ENCODE peak calls at places on chromosomes 3 and 15, in nine cellular contexts. One of them, this sample, is unnamed.
A peak's percentile ranks its signal among the peaks of the same experiment; 100 is the strongest.

GRCh38 chr3:14371573-14372474 is 30.6 kb upstream of the SLC6A6 start:
- DNase-seq in GM12891: peak; percentile 53
- DNase-seq in RPMI7951: peak; percentile 91
- DNase-seq in Kasumi-1: peak; percentile 52
- DNase-seq in activated T-cell treated with anti-CD3 and anti-CD28 coated beads, Interleukin-2, amount 50 U/mL, for 72 hours: peak; percentile 17
- DNase-seq in naive thymus-derived CD4-positive, alpha-beta T cell: no peak
- DNase-seq in suprapubic skin: no peak
- DNase-seq in stimulated activated CD4-positive, alpha-beta T cell treated with anti-CD3 and anti-CD28 coated beads, Interleukin-15, amount 100 ng/mL, for 24 hours: no peak
- DNase-seq in cardiac fibroblast: peak; percentile 58
- DNase-seq in this sample: peak; percentile 33

GRCh38 chr3:10443791-10444429 is 61.5 kb downstream of the ATP2B2 start:
- DNase-seq in GM12891: no peak
- DNase-seq in RPMI7951: no peak
- DNase-seq in Kasumi-1: no peak
- DNase-seq in activated T-cell treated with anti-CD3 and anti-CD28 coated beads, Interleukin-2, amount 50 U/mL, for 72 hours: no peak
- DNase-seq in naive thymus-derived CD4-positive, alpha-beta T cell: no peak
- DNase-seq in suprapubic skin: no peak
- DNase-seq in stimulated activated CD4-positive, alpha-beta T cell treated with anti-CD3 and anti-CD28 coated beads, Interleukin-15, amount 100 ng/mL, for 24 hours: no peak
- DNase-seq in cardiac fibroblast: no peak
- DNase-seq in this sample: no peak

GRCh38 chr15:27091270-27091940 is 120.4 kb downstream of the GABRG3 start:
- DNase-seq in GM12891: no peak
- DNase-seq in RPMI7951: peak; percentile 2
- DNase-seq in Kasumi-1: no peak
- DNase-seq in activated T-cell treated with anti-CD3 and anti-CD28 coated beads, Interleukin-2, amount 50 U/mL, for 72 hours: no peak
- DNase-seq in naive thymus-derived CD4-positive, alpha-beta T cell: no peak
- DNase-seq in suprapubic skin: no peak
- DNase-seq in stimulated activated CD4-positive, alpha-beta T cell treated with anti-CD3 and anti-CD28 coated beads, Interleukin-15, amount 100 ng/mL, for 24 hours: no peak
- DNase-seq in cardiac fibroblast: peak; percentile 16
- DNase-seq in this sample: no peak

GRCh38 chr3:87350367-87351199 is 74.2 kb upstream of the POU1F1 start:
- DNase-seq in GM12891: peak; percentile 11
- DNase-seq in RPMI7951: peak; percentile 64
- DNase-seq in Kasumi-1: peak; percentile 83
- DNase-seq in activated T-cell treated with anti-CD3 and anti-CD28 coated beads, Interleukin-2, amount 50 U/mL, for 72 hours: peak; percentile 21
- DNase-seq in naive thymus-derived CD4-positive, alpha-beta T cell: peak; percentile 66
- DNase-seq in suprapubic skin: no peak
- DNase-seq in stimulated activated CD4-positive, alpha-beta T cell treated with anti-CD3 and anti-CD28 coated beads, Interleukin-15, amount 100 ng/mL, for 24 hours: no peak
- DNase-seq in cardiac fibroblast: peak; percentile 65
- DNase-seq in this sample: no peak

GRCh38 chr3:53109822-53110771 is 20.1 kb downstream of the RFT1 start:
- DNase-seq in GM12891: no peak
- DNase-seq in RPMI7951: peak; percentile 72
- DNase-seq in Kasumi-1: peak; percentile 92
- DNase-seq in activated T-cell treated with anti-CD3 and anti-CD28 coated beads, Interleukin-2, amount 50 U/mL, for 72 hours: peak; percentile 63
- DNase-seq in naive thymus-derived CD4-positive, alpha-beta T cell: peak; percentile 49
- DNase-seq in suprapubic skin: no peak
- DNase-seq in stimulated activated CD4-positive, alpha-beta T cell treated with anti-CD3 and anti-CD28 coated beads, Interleukin-15, amount 100 ng/mL, for 24 hours: peak; percentile 63
- DNase-seq in cardiac fibroblast: peak; percentile 92
- DNase-seq in this sample: no peak

GRCh38 chr3:45607790-45608189 is 13.2 kb downstream of the LIMD1 start:
- DNase-seq in GM12891: no peak
- DNase-seq in RPMI7951: peak; percentile 83
- DNase-seq in Kasumi-1: no peak
- DNase-seq in activated T-cell treated with anti-CD3 and anti-CD28 coated beads, Interleukin-2, amount 50 U/mL, for 72 hours: no peak
- DNase-seq in naive thymus-derived CD4-positive, alpha-beta T cell: no peak
- DNase-seq in suprapubic skin: no peak
- DNase-seq in stimulated activated CD4-positive, alpha-beta T cell treated with anti-CD3 and anti-CD28 coated beads, Interleukin-15, amount 100 ng/mL, for 24 hours: no peak
- DNase-seq in cardiac fibroblast: peak; percentile 53
- DNase-seq in this sample: no peak

GRCh38 chr15:101159096-101159935 is 92.5 kb downstream of the CHSY1 start:
- DNase-seq in GM12891: no peak
- DNase-seq in RPMI7951: no peak
- DNase-seq in Kasumi-1: no peak
- DNase-seq in activated T-cell treated with anti-CD3 and anti-CD28 coated beads, Interleukin-2, amount 50 U/mL, for 72 hours: peak; percentile 46
- DNase-seq in naive thymus-derived CD4-positive, alpha-beta T cell: no peak
- DNase-seq in suprapubic skin: no peak
- DNase-seq in stimulated activated CD4-positive, alpha-beta T cell treated with anti-CD3 and anti-CD28 coated beads, Interleukin-15, amount 100 ng/mL, for 24 hours: peak; percentile 56
- DNase-seq in cardiac fibroblast: no peak
- DNase-seq in this sample: no peak

GRCh38 chr3:120601554-120601953 is 5.4 kb downstream of the NDUFB4 start:
- DNase-seq in GM12891: no peak
- DNase-seq in RPMI7951: no peak
- DNase-seq in Kasumi-1: no peak
- DNase-seq in activated T-cell treated with anti-CD3 and anti-CD28 coated beads, Interleukin-2, amount 50 U/mL, for 72 hours: no peak
- DNase-seq in naive thymus-derived CD4-positive, alpha-beta T cell: no peak
- DNase-seq in suprapubic skin: no peak
- DNase-seq in stimulated activated CD4-positive, alpha-beta T cell treated with anti-CD3 and anti-CD28 coated beads, Interleukin-15, amount 100 ng/mL, for 24 hours: no peak
- DNase-seq in cardiac fibroblast: no peak
- DNase-seq in this sample: no peak

GRCh38 chr3:129490273-129490675 is 38.2 kb upstream of the RHO start:
- DNase-seq in GM12891: peak; percentile 70
- DNase-seq in RPMI7951: peak; percentile 84
- DNase-seq in Kasumi-1: peak; percentile 91
- DNase-seq in activated T-cell treated with anti-CD3 and anti-CD28 coated beads, Interleukin-2, amount 50 U/mL, for 72 hours: peak; percentile 43
- DNase-seq in naive thymus-derived CD4-positive, alpha-beta T cell: peak; percentile 56
- DNase-seq in suprapubic skin: peak; percentile 83
- DNase-seq in stimulated activated CD4-positive, alpha-beta T cell treated with anti-CD3 and anti-CD28 coated beads, Interleukin-15, amount 100 ng/mL, for 24 hours: peak; percentile 63
- DNase-seq in cardiac fibroblast: peak; percentile 96
- DNase-seq in this sample: peak; percentile 95

GRCh38 chr15:52006702-52007340 is 12.2 kb upstream of the MAPK6 start:
- DNase-seq in GM12891: no peak
- DNase-seq in RPMI7951: no peak
- DNase-seq in Kasumi-1: no peak
- DNase-seq in activated T-cell treated with anti-CD3 and anti-CD28 coated beads, Interleukin-2, amount 50 U/mL, for 72 hours: no peak
- DNase-seq in naive thymus-derived CD4-positive, alpha-beta T cell: no peak
- DNase-seq in suprapubic skin: no peak
- DNase-seq in stimulated activated CD4-positive, alpha-beta T cell treated with anti-CD3 and anti-CD28 coated beads, Interleukin-15, amount 100 ng/mL, for 24 hours: no peak
- DNase-seq in cardiac fibroblast: no peak
- DNase-seq in this sample: no peak

GRCh38 chr3:148079370-148079769 is 618.3 kb upstream of the AGTR1 start:
- DNase-seq in GM12891: no peak
- DNase-seq in RPMI7951: peak; percentile 61
- DNase-seq in Kasumi-1: no peak
- DNase-seq in activated T-cell treated with anti-CD3 and anti-CD28 coated beads, Interleukin-2, amount 50 U/mL, for 72 hours: no peak
- DNase-seq in naive thymus-derived CD4-positive, alpha-beta T cell: no peak
- DNase-seq in suprapubic skin: no peak
- DNase-seq in stimulated activated CD4-positive, alpha-beta T cell treated with anti-CD3 and anti-CD28 coated beads, Interleukin-15, amount 100 ng/mL, for 24 hours: no peak
- DNase-seq in cardiac fibroblast: peak; percentile 10
- DNase-seq in this sample: no peak

GRCh38 chr15:40501487-40501886 is 30.7 kb downstream of the CHST14 start:
- DNase-seq in GM12891: no peak
- DNase-seq in RPMI7951: peak; percentile 22
- DNase-seq in Kasumi-1: no peak
- DNase-seq in activated T-cell treated with anti-CD3 and anti-CD28 coated beads, Interleukin-2, amount 50 U/mL, for 72 hours: no peak
- DNase-seq in naive thymus-derived CD4-positive, alpha-beta T cell: no peak
- DNase-seq in suprapubic skin: no peak
- DNase-seq in stimulated activated CD4-positive, alpha-beta T cell treated with anti-CD3 and anti-CD28 coated beads, Interleukin-15, amount 100 ng/mL, for 24 hours: no peak
- DNase-seq in cardiac fibroblast: no peak
- DNase-seq in this sample: no peak

GRCh38 chr3:48503406-48504050 is 446 bp downstream of the SHISA5 start:
- DNase-seq in GM12891: no peak
- DNase-seq in RPMI7951: peak; percentile 31
- DNase-seq in Kasumi-1: no peak
- DNase-seq in activated T-cell treated with anti-CD3 and anti-CD28 coated beads, Interleukin-2, amount 50 U/mL, for 72 hours: no peak
- DNase-seq in naive thymus-derived CD4-positive, alpha-beta T cell: no peak
- DNase-seq in suprapubic skin: no peak
- DNase-seq in stimulated activated CD4-positive, alpha-beta T cell treated with anti-CD3 and anti-CD28 coated beads, Interleukin-15, amount 100 ng/mL, for 24 hours: no peak
- DNase-seq in cardiac fibroblast: peak; percentile 59
- DNase-seq in this sample: no peak

GRCh38 chr3:188518416-188518815 is 364.5 kb downstream of the LPP start:
- DNase-seq in GM12891: no peak
- DNase-seq in RPMI7951: no peak
- DNase-seq in Kasumi-1: no peak
- DNase-seq in activated T-cell treated with anti-CD3 and anti-CD28 coated beads, Interleukin-2, amount 50 U/mL, for 72 hours: no peak
- DNase-seq in naive thymus-derived CD4-positive, alpha-beta T cell: no peak
- DNase-seq in suprapubic skin: no peak
- DNase-seq in stimulated activated CD4-positive, alpha-beta T cell treated with anti-CD3 and anti-CD28 coated beads, Interleukin-15, amount 100 ng/mL, for 24 hours: no peak
- DNase-seq in cardiac fibroblast: no peak
- DNase-seq in this sample: peak; percentile 79

GRCh38 chr3:195892105-195892354 is 16.3 kb downstream of the TNK2 start:
- DNase-seq in GM12891: no peak
- DNase-seq in RPMI7951: no peak
- DNase-seq in Kasumi-1: no peak
- DNase-seq in activated T-cell treated with anti-CD3 and anti-CD28 coated beads, Interleukin-2, amount 50 U/mL, for 72 hours: no peak
- DNase-seq in naive thymus-derived CD4-positive, alpha-beta T cell: no peak
- DNase-seq in suprapubic skin: no peak
- DNase-seq in stimulated activated CD4-positive, alpha-beta T cell treated with anti-CD3 and anti-CD28 coated beads, Interleukin-15, amount 100 ng/mL, for 24 hours: no peak
- DNase-seq in cardiac fibroblast: no peak
- DNase-seq in this sample: no peak

GRCh38 chr3:143311096-143311495 is 191.5 kb downstream of the CHST2 start:
- DNase-seq in GM12891: no peak
- DNase-seq in RPMI7951: peak; percentile 67
- DNase-seq in Kasumi-1: no peak
- DNase-seq in activated T-cell treated with anti-CD3 and anti-CD28 coated beads, Interleukin-2, amount 50 U/mL, for 72 hours: no peak
- DNase-seq in naive thymus-derived CD4-positive, alpha-beta T cell: no peak
- DNase-seq in suprapubic skin: no peak
- DNase-seq in stimulated activated CD4-positive, alpha-beta T cell treated with anti-CD3 and anti-CD28 coated beads, Interleukin-15, amount 100 ng/mL, for 24 hours: no peak
- DNase-seq in cardiac fibroblast: no peak
- DNase-seq in this sample: no peak

GRCh38 chr3:111729087-111729846 is 129.8 kb upstream of the PHLDB2 start:
- DNase-seq in GM12891: no peak
- DNase-seq in RPMI7951: peak; percentile 99
- DNase-seq in Kasumi-1: no peak
- DNase-seq in activated T-cell treated with anti-CD3 and anti-CD28 coated beads, Interleukin-2, amount 50 U/mL, for 72 hours: no peak
- DNase-seq in naive thymus-derived CD4-positive, alpha-beta T cell: no peak
- DNase-seq in suprapubic skin: no peak
- DNase-seq in stimulated activated CD4-positive, alpha-beta T cell treated with anti-CD3 and anti-CD28 coated beads, Interleukin-15, amount 100 ng/mL, for 24 hours: no peak
- DNase-seq in cardiac fibroblast: peak; percentile 75
- DNase-seq in this sample: no peak

GRCh38 chr15:96314508-96314907 is 16.0 kb upstream of the NR2F2 start:
- DNase-seq in GM12891: no peak
- DNase-seq in RPMI7951: no peak
- DNase-seq in Kasumi-1: no peak
- DNase-seq in activated T-cell treated with anti-CD3 and anti-CD28 coated beads, Interleukin-2, amount 50 U/mL, for 72 hours: no peak
- DNase-seq in naive thymus-derived CD4-positive, alpha-beta T cell: no peak
- DNase-seq in suprapubic skin: no peak
- DNase-seq in stimulated activated CD4-positive, alpha-beta T cell treated with anti-CD3 and anti-CD28 coated beads, Interleukin-15, amount 100 ng/mL, for 24 hours: no peak
- DNase-seq in cardiac fibroblast: no peak
- DNase-seq in this sample: no peak

GRCh38 chr15:80059786-80060489 is 462 bp downstream of the ZFAND6 start:
- DNase-seq in GM12891: peak; percentile 59
- DNase-seq in RPMI7951: peak; percentile 68
- DNase-seq in Kasumi-1: peak; percentile 58
- DNase-seq in activated T-cell treated with anti-CD3 and anti-CD28 coated beads, Interleukin-2, amount 50 U/mL, for 72 hours: peak; percentile 82
- DNase-seq in naive thymus-derived CD4-positive, alpha-beta T cell: peak; percentile 61
- DNase-seq in suprapubic skin: peak; percentile 83
- DNase-seq in stimulated activated CD4-positive, alpha-beta T cell treated with anti-CD3 and anti-CD28 coated beads, Interleukin-15, amount 100 ng/mL, for 24 hours: peak; percentile 69
- DNase-seq in cardiac fibroblast: peak; percentile 17
- DNase-seq in this sample: no peak

GRCh38 chr15:41783272-41783660 is 9.0 kb downstream of the MAPKBP1 start:
- DNase-seq in GM12891: no peak
- DNase-seq in RPMI7951: no peak
- DNase-seq in Kasumi-1: no peak
- DNase-seq in activated T-cell treated with anti-CD3 and anti-CD28 coated beads, Interleukin-2, amount 50 U/mL, for 72 hours: no peak
- DNase-seq in naive thymus-derived CD4-positive, alpha-beta T cell: no peak
- DNase-seq in suprapubic skin: no peak
- DNase-seq in stimulated activated CD4-positive, alpha-beta T cell treated with anti-CD3 and anti-CD28 coated beads, Interleukin-15, amount 100 ng/mL, for 24 hours: no peak
- DNase-seq in cardiac fibroblast: no peak
- DNase-seq in this sample: no peak

GRCh38 chr3:71061037-71061436 is 522.5 kb downstream of the FOXP1 start:
- DNase-seq in GM12891: no peak
- DNase-seq in RPMI7951: no peak
- DNase-seq in Kasumi-1: no peak
- DNase-seq in activated T-cell treated with anti-CD3 and anti-CD28 coated beads, Interleukin-2, amount 50 U/mL, for 72 hours: no peak
- DNase-seq in naive thymus-derived CD4-positive, alpha-beta T cell: no peak
- DNase-seq in suprapubic skin: no peak
- DNase-seq in stimulated activated CD4-positive, alpha-beta T cell treated with anti-CD3 and anti-CD28 coated beads, Interleukin-15, amount 100 ng/mL, for 24 hours: no peak
- DNase-seq in cardiac fibroblast: no peak
- DNase-seq in this sample: no peak

GRCh38 chr3:119562307-119562961 is 3.0 kb upstream of the CD80 start:
- DNase-seq in GM12891: no peak
- DNase-seq in RPMI7951: no peak
- DNase-seq in Kasumi-1: peak; percentile 60
- DNase-seq in activated T-cell treated with anti-CD3 and anti-CD28 coated beads, Interleukin-2, amount 50 U/mL, for 72 hours: peak; percentile 75
- DNase-seq in naive thymus-derived CD4-positive, alpha-beta T cell: no peak
- DNase-seq in suprapubic skin: no peak
- DNase-seq in stimulated activated CD4-positive, alpha-beta T cell treated with anti-CD3 and anti-CD28 coated beads, Interleukin-15, amount 100 ng/mL, for 24 hours: peak; percentile 41
- DNase-seq in cardiac fibroblast: no peak
- DNase-seq in this sample: no peak

GRCh38 chr15:79154491-79155182 is 64.1 kb upstream of the RASGRF1 start:
- DNase-seq in GM12891: no peak
- DNase-seq in RPMI7951: no peak
- DNase-seq in Kasumi-1: no peak
- DNase-seq in activated T-cell treated with anti-CD3 and anti-CD28 coated beads, Interleukin-2, amount 50 U/mL, for 72 hours: no peak
- DNase-seq in naive thymus-derived CD4-positive, alpha-beta T cell: no peak
- DNase-seq in suprapubic skin: no peak
- DNase-seq in stimulated activated CD4-positive, alpha-beta T cell treated with anti-CD3 and anti-CD28 coated beads, Interleukin-15, amount 100 ng/mL, for 24 hours: no peak
- DNase-seq in cardiac fibroblast: no peak
- DNase-seq in this sample: peak; percentile 15

GRCh38 chr3:75737831-75738493 is 47.4 kb downstream of the ZNF717 start:
- DNase-seq in GM12891: no peak
- DNase-seq in RPMI7951: peak; percentile 29
- DNase-seq in Kasumi-1: no peak
- DNase-seq in activated T-cell treated with anti-CD3 and anti-CD28 coated beads, Interleukin-2, amount 50 U/mL, for 72 hours: no peak
- DNase-seq in naive thymus-derived CD4-positive, alpha-beta T cell: no peak
- DNase-seq in suprapubic skin: no peak
- DNase-seq in stimulated activated CD4-positive, alpha-beta T cell treated with anti-CD3 and anti-CD28 coated beads, Interleukin-15, amount 100 ng/mL, for 24 hours: no peak
- DNase-seq in cardiac fibroblast: peak; percentile 10
- DNase-seq in this sample: no peak

GRCh38 chr3:25826510-25826909 is 36.6 kb downstream of the OXSM start:
- DNase-seq in GM12891: no peak
- DNase-seq in RPMI7951: no peak
- DNase-seq in Kasumi-1: peak; percentile 64
- DNase-seq in activated T-cell treated with anti-CD3 and anti-CD28 coated beads, Interleukin-2, amount 50 U/mL, for 72 hours: no peak
- DNase-seq in naive thymus-derived CD4-positive, alpha-beta T cell: no peak
- DNase-seq in suprapubic skin: no peak
- DNase-seq in stimulated activated CD4-positive, alpha-beta T cell treated with anti-CD3 and anti-CD28 coated beads, Interleukin-15, amount 100 ng/mL, for 24 hours: no peak
- DNase-seq in cardiac fibroblast: no peak
- DNase-seq in this sample: no peak

GRCh38 chr3:46979958-46980497 is 562 bp downstream of the NBEAL2 start:
- DNase-seq in GM12891: no peak
- DNase-seq in RPMI7951: no peak
- DNase-seq in Kasumi-1: no peak
- DNase-seq in activated T-cell treated with anti-CD3 and anti-CD28 coated beads, Interleukin-2, amount 50 U/mL, for 72 hours: peak; percentile 38
- DNase-seq in naive thymus-derived CD4-positive, alpha-beta T cell: no peak
- DNase-seq in suprapubic skin: no peak
- DNase-seq in stimulated activated CD4-positive, alpha-beta T cell treated with anti-CD3 and anti-CD28 coated beads, Interleukin-15, amount 100 ng/mL, for 24 hours: no peak
- DNase-seq in cardiac fibroblast: no peak
- DNase-seq in this sample: no peak

GRCh38 chr3:53716998-53717397 is 129.2 kb downstream of the CHDH start:
- DNase-seq in GM12891: no peak
- DNase-seq in RPMI7951: no peak
- DNase-seq in Kasumi-1: peak; percentile 66
- DNase-seq in activated T-cell treated with anti-CD3 and anti-CD28 coated beads, Interleukin-2, amount 50 U/mL, for 72 hours: no peak
- DNase-seq in naive thymus-derived CD4-positive, alpha-beta T cell: no peak
- DNase-seq in suprapubic skin: no peak
- DNase-seq in stimulated activated CD4-positive, alpha-beta T cell treated with anti-CD3 and anti-CD28 coated beads, Interleukin-15, amount 100 ng/mL, for 24 hours: no peak
- DNase-seq in cardiac fibroblast: no peak
- DNase-seq in this sample: no peak

GRCh38 chr15:58736244-58736643 is 13.3 kb downstream of the ADAM10 start:
- DNase-seq in GM12891: no peak
- DNase-seq in RPMI7951: no peak
- DNase-seq in Kasumi-1: no peak
- DNase-seq in activated T-cell treated with anti-CD3 and anti-CD28 coated beads, Interleukin-2, amount 50 U/mL, for 72 hours: no peak
- DNase-seq in naive thymus-derived CD4-positive, alpha-beta T cell: no peak
- DNase-seq in suprapubic skin: no peak
- DNase-seq in stimulated activated CD4-positive, alpha-beta T cell treated with anti-CD3 and anti-CD28 coated beads, Interleukin-15, amount 100 ng/mL, for 24 hours: no peak
- DNase-seq in cardiac fibroblast: no peak
- DNase-seq in this sample: peak; percentile 66

GRCh38 chr15:27587810-27588209 is 511.3 kb downstream of the OCA2 start:
- DNase-seq in GM12891: no peak
- DNase-seq in RPMI7951: peak; percentile 2
- DNase-seq in Kasumi-1: no peak
- DNase-seq in activated T-cell treated with anti-CD3 and anti-CD28 coated beads, Interleukin-2, amount 50 U/mL, for 72 hours: no peak
- DNase-seq in naive thymus-derived CD4-positive, alpha-beta T cell: no peak
- DNase-seq in suprapubic skin: no peak
- DNase-seq in stimulated activated CD4-positive, alpha-beta T cell treated with anti-CD3 and anti-CD28 coated beads, Interleukin-15, amount 100 ng/mL, for 24 hours: no peak
- DNase-seq in cardiac fibroblast: no peak
- DNase-seq in this sample: no peak

GRCh38 chr15:101773496-101774100 is 29.7 kb upstream of the OR4F6 start:
- DNase-seq in GM12891: no peak
- DNase-seq in RPMI7951: no peak
- DNase-seq in Kasumi-1: no peak
- DNase-seq in activated T-cell treated with anti-CD3 and anti-CD28 coated beads, Interleukin-2, amount 50 U/mL, for 72 hours: no peak
- DNase-seq in naive thymus-derived CD4-positive, alpha-beta T cell: peak; percentile 3
- DNase-seq in suprapubic skin: no peak
- DNase-seq in stimulated activated CD4-positive, alpha-beta T cell treated with anti-CD3 and anti-CD28 coated beads, Interleukin-15, amount 100 ng/mL, for 24 hours: peak; percentile 19
- DNase-seq in cardiac fibroblast: no peak
- DNase-seq in this sample: no peak

GRCh38 chr3:102089904-102090492 is 240.7 kb downstream of the NFKBIZ start:
- DNase-seq in GM12891: no peak
- DNase-seq in RPMI7951: no peak
- DNase-seq in Kasumi-1: no peak
- DNase-seq in activated T-cell treated with anti-CD3 and anti-CD28 coated beads, Interleukin-2, amount 50 U/mL, for 72 hours: no peak
- DNase-seq in naive thymus-derived CD4-positive, alpha-beta T cell: no peak
- DNase-seq in suprapubic skin: no peak
- DNase-seq in stimulated activated CD4-positive, alpha-beta T cell treated with anti-CD3 and anti-CD28 coated beads, Interleukin-15, amount 100 ng/mL, for 24 hours: no peak
- DNase-seq in cardiac fibroblast: peak; percentile 45
- DNase-seq in this sample: peak; percentile 81